ENCODE peak calls at places on chromosomes 5 and 9, in six cellular contexts. J is fibroblast of the aortic adventitia; Y is CD8-positive, alpha-beta T cell; G is progenitor cell of endocrine pancreas; K is stimulated activated CD4-positive, alpha-beta T cell treated with anti-CD3 and anti-CD28 coated beads, Interleukin-12 subunit alpha, Interleukin-12 subunit beta, amount 100 ng/mL, for 48 hours; N is astrocyte. A is an unnamed sample.

GRCh38 chr9:125649315-125649714 is 57.7 kb downstream of the MAPKAP1 start:
- DNase-seq in J (peak), Y (no peak), G (no peak), K (no peak), N (peak), A (no peak)

GRCh38 chr5:115262066-115262404 is 642 bp downstream of the PGGT1B start:
- DNase-seq in J (peak), Y (no peak), G (no peak), K (no peak), N (peak), A (no peak)

GRCh38 chr9:124551472-124552339 is 44.5 kb upstream of the NR5A1 start:
- DNase-seq in J (peak), Y (peak), G (peak), K (peak), N (peak), A (peak)

GRCh38 chr5:34895641-34896419 is 19.5 kb downstream of the RAD1 start:
- DNase-seq in J (peak), Y (no peak), G (no peak), K (no peak), N (no peak), A (no peak)

GRCh38 chr9:137984520-137985257 is 107.1 kb downstream of the CACNA1B start:
- DNase-seq in J (no peak), Y (no peak), G (no peak), K (no peak), N (no peak), A (no peak)

GRCh38 chr9:89413963-89414638 is 83.8 kb downstream of the SEMA4D start:
- DNase-seq in J (no peak), Y (no peak), G (no peak), K (no peak), N (no peak), A (no peak)

GRCh38 chr5:180820788-180821321 is 18.2 kb upstream of the MGAT1 start:
- DNase-seq in J (peak), Y (no peak), G (no peak), K (no peak), N (no peak), A (no peak)

GRCh38 chr5:119274024-119274766 is 81.6 kb upstream of the TNFAIP8 start:
- DNase-seq in J (peak), Y (no peak), G (no peak), K (no peak), N (peak), A (no peak)

GRCh38 chr5:54471398-54471797 is 15.9 kb downstream of the HSPB3 start:
- DNase-seq in J (no peak), Y (no peak), G (no peak), K (no peak), N (no peak), A (no peak)

GRCh38 chr5:73998496-73998895 is 372.5 kb downstream of the ARHGEF28 start:
- DNase-seq in J (peak), Y (no peak), G (no peak), K (no peak), N (peak), A (no peak)